ENCODE peak calls at places on chromosomes 4 and X, in ten cellular contexts. One of them, this sample, is unnamed.

GRCh38 chrX:39826813-39827543 is 270.8 kb downstream of the BCOR start:
- DNase-seq in HFF-Myc: no peak
- DNase-seq in IMR-90: no peak
- DNase-seq in activated CD8-positive, alpha-beta memory T cell treated with anti-CD3 and anti-CD28 coated beads, Interleukin-2, amount 50 U/mL, for 4 hours: no peak
- DNase-seq in T-helper 2 cell: no peak
- DNase-seq in Calu3: no peak
- DNase-seq in NCI-H1105: no peak
- DNase-seq in astrocyte: no peak
- DNase-seq in CD8-positive, alpha-beta memory T cell: no peak
- DNase-seq in activated T-cell treated with anti-CD3 and anti-CD28 coated beads for 24 hours: no peak
- DNase-seq in this sample: no peak

GRCh38 chr4:20044936-20045335 is 206.8 kb upstream of the SLIT2 start:
- DNase-seq in HFF-Myc: no peak
- DNase-seq in IMR-90: no peak
- DNase-seq in activated CD8-positive, alpha-beta memory T cell treated with anti-CD3 and anti-CD28 coated beads, Interleukin-2, amount 50 U/mL, for 4 hours: no peak
- DNase-seq in T-helper 2 cell: no peak
- DNase-seq in Calu3: no peak
- DNase-seq in NCI-H1105: no peak
- DNase-seq in astrocyte: no peak
- DNase-seq in CD8-positive, alpha-beta memory T cell: no peak
- DNase-seq in activated T-cell treated with anti-CD3 and anti-CD28 coated beads for 24 hours: no peak
- DNase-seq in this sample: no peak

GRCh38 chr4:38314663-38315062 is 349.3 kb upstream of the KLF3 start:
- DNase-seq in HFF-Myc: no peak
- DNase-seq in IMR-90: no peak
- DNase-seq in activated CD8-positive, alpha-beta memory T cell treated with anti-CD3 and anti-CD28 coated beads, Interleukin-2, amount 50 U/mL, for 4 hours: no peak
- DNase-seq in T-helper 2 cell: no peak
- DNase-seq in Calu3: peak
- DNase-seq in NCI-H1105: peak
- DNase-seq in astrocyte: no peak
- DNase-seq in CD8-positive, alpha-beta memory T cell: no peak
- DNase-seq in activated T-cell treated with anti-CD3 and anti-CD28 coated beads for 24 hours: no peak
- DNase-seq in this sample: no peak

GRCh38 chr4:105909699-105910340 is 14.5 kb downstream of the NPNT start:
- DNase-seq in HFF-Myc: no peak
- DNase-seq in IMR-90: peak
- DNase-seq in activated CD8-positive, alpha-beta memory T cell treated with anti-CD3 and anti-CD28 coated beads, Interleukin-2, amount 50 U/mL, for 4 hours: no peak
- DNase-seq in T-helper 2 cell: no peak
- DNase-seq in Calu3: peak
- DNase-seq in NCI-H1105: no peak
- DNase-seq in astrocyte: no peak
- DNase-seq in CD8-positive, alpha-beta memory T cell: no peak
- DNase-seq in activated T-cell treated with anti-CD3 and anti-CD28 coated beads for 24 hours: no peak
- DNase-seq in this sample: no peak

GRCh38 chrX:118345045-118345400 is 883 bp upstream of the WDR44 start:
- DNase-seq in HFF-Myc: no peak
- DNase-seq in IMR-90: no peak
- DNase-seq in activated CD8-positive, alpha-beta memory T cell treated with anti-CD3 and anti-CD28 coated beads, Interleukin-2, amount 50 U/mL, for 4 hours: no peak
- DNase-seq in T-helper 2 cell: no peak
- DNase-seq in Calu3: no peak
- DNase-seq in NCI-H1105: peak
- DNase-seq in astrocyte: no peak
- DNase-seq in CD8-positive, alpha-beta memory T cell: no peak
- DNase-seq in activated T-cell treated with anti-CD3 and anti-CD28 coated beads for 24 hours: no peak
- DNase-seq in this sample: no peak

GRCh38 chr4:8683462-8683861 is 90.9 kb downstream of the CPZ start:
- DNase-seq in HFF-Myc: no peak
- DNase-seq in IMR-90: no peak
- DNase-seq in activated CD8-positive, alpha-beta memory T cell treated with anti-CD3 and anti-CD28 coated beads, Interleukin-2, amount 50 U/mL, for 4 hours: no peak
- DNase-seq in T-helper 2 cell: no peak
- DNase-seq in Calu3: no peak
- DNase-seq in NCI-H1105: no peak
- DNase-seq in astrocyte: no peak
- DNase-seq in CD8-positive, alpha-beta memory T cell: no peak
- DNase-seq in activated T-cell treated with anti-CD3 and anti-CD28 coated beads for 24 hours: no peak
- DNase-seq in this sample: no peak

GRCh38 chr4:182425302-182425701 is 182.1 kb downstream of the TENM3 start:
- DNase-seq in HFF-Myc: no peak
- DNase-seq in IMR-90: no peak
- DNase-seq in activated CD8-positive, alpha-beta memory T cell treated with anti-CD3 and anti-CD28 coated beads, Interleukin-2, amount 50 U/mL, for 4 hours: no peak
- DNase-seq in T-helper 2 cell: no peak
- DNase-seq in Calu3: no peak
- DNase-seq in NCI-H1105: no peak
- DNase-seq in astrocyte: no peak
- DNase-seq in CD8-positive, alpha-beta memory T cell: no peak
- DNase-seq in activated T-cell treated with anti-CD3 and anti-CD28 coated beads for 24 hours: no peak
- DNase-seq in this sample: no peak

GRCh38 chr4:40199999-40200880 is 3.4 kb downstream of the RHOH start:
- DNase-seq in HFF-Myc: no peak
- DNase-seq in IMR-90: peak
- DNase-seq in activated CD8-positive, alpha-beta memory T cell treated with anti-CD3 and anti-CD28 coated beads, Interleukin-2, amount 50 U/mL, for 4 hours: peak
- DNase-seq in T-helper 2 cell: peak
- DNase-seq in Calu3: no peak
- DNase-seq in NCI-H1105: no peak
- DNase-seq in astrocyte: peak
- DNase-seq in CD8-positive, alpha-beta memory T cell: peak
- DNase-seq in activated T-cell treated with anti-CD3 and anti-CD28 coated beads for 24 hours: peak
- DNase-seq in this sample: peak

GRCh38 chr4:163568835-163569234 is 74.3 kb downstream of the TMA16 start:
- DNase-seq in HFF-Myc: no peak
- DNase-seq in IMR-90: no peak
- DNase-seq in activated CD8-positive, alpha-beta memory T cell treated with anti-CD3 and anti-CD28 coated beads, Interleukin-2, amount 50 U/mL, for 4 hours: no peak
- DNase-seq in T-helper 2 cell: no peak
- DNase-seq in Calu3: no peak
- DNase-seq in NCI-H1105: no peak
- DNase-seq in astrocyte: no peak
- DNase-seq in CD8-positive, alpha-beta memory T cell: no peak
- DNase-seq in activated T-cell treated with anti-CD3 and anti-CD28 coated beads for 24 hours: no peak
- DNase-seq in this sample: no peak

GRCh38 chrX:23668335-23668734 is 1.0 kb downstream of the PRDX4 start:
- DNase-seq in HFF-Myc: no peak
- DNase-seq in IMR-90: no peak
- DNase-seq in activated CD8-positive, alpha-beta memory T cell treated with anti-CD3 and anti-CD28 coated beads, Interleukin-2, amount 50 U/mL, for 4 hours: no peak
- DNase-seq in T-helper 2 cell: no peak
- DNase-seq in Calu3: no peak
- DNase-seq in NCI-H1105: no peak
- DNase-seq in astrocyte: no peak
- DNase-seq in CD8-positive, alpha-beta memory T cell: no peak
- DNase-seq in activated T-cell treated with anti-CD3 and anti-CD28 coated beads for 24 hours: no peak
- DNase-seq in this sample: peak

GRCh38 chr4:41611881-41612871 is 74.2 kb downstream of the LIMCH1 start:
- DNase-seq in HFF-Myc: no peak
- DNase-seq in IMR-90: peak
- DNase-seq in activated CD8-positive, alpha-beta memory T cell treated with anti-CD3 and anti-CD28 coated beads, Interleukin-2, amount 50 U/mL, for 4 hours: no peak
- DNase-seq in T-helper 2 cell: no peak
- DNase-seq in Calu3: peak
- DNase-seq in NCI-H1105: no peak
- DNase-seq in astrocyte: peak
- DNase-seq in CD8-positive, alpha-beta memory T cell: no peak
- DNase-seq in activated T-cell treated with anti-CD3 and anti-CD28 coated beads for 24 hours: no peak
- DNase-seq in this sample: peak

GRCh38 chr4:141246243-141246642 is 25.5 kb downstream of the ZNF330 start:
- DNase-seq in HFF-Myc: peak
- DNase-seq in IMR-90: peak
- DNase-seq in activated CD8-positive, alpha-beta memory T cell treated with anti-CD3 and anti-CD28 coated beads, Interleukin-2, amount 50 U/mL, for 4 hours: no peak
- DNase-seq in T-helper 2 cell: no peak
- DNase-seq in Calu3: no peak
- DNase-seq in NCI-H1105: no peak
- DNase-seq in astrocyte: peak
- DNase-seq in CD8-positive, alpha-beta memory T cell: no peak
- DNase-seq in activated T-cell treated with anti-CD3 and anti-CD28 coated beads for 24 hours: no peak
- DNase-seq in this sample: peak

GRCh38 chr4:7769936-7770674 is 169.6 kb downstream of the AFAP1 start:
- DNase-seq in HFF-Myc: no peak
- DNase-seq in IMR-90: peak
- DNase-seq in activated CD8-positive, alpha-beta memory T cell treated with anti-CD3 and anti-CD28 coated beads, Interleukin-2, amount 50 U/mL, for 4 hours: no peak
- DNase-seq in T-helper 2 cell: no peak
- DNase-seq in Calu3: peak
- DNase-seq in NCI-H1105: no peak
- DNase-seq in astrocyte: no peak
- DNase-seq in CD8-positive, alpha-beta memory T cell: no peak
- DNase-seq in activated T-cell treated with anti-CD3 and anti-CD28 coated beads for 24 hours: no peak
- DNase-seq in this sample: no peak

GRCh38 chr4:150114641-150115040 is 36.4 kb downstream of the DCLK2 start:
- DNase-seq in HFF-Myc: no peak
- DNase-seq in IMR-90: peak
- DNase-seq in activated CD8-positive, alpha-beta memory T cell treated with anti-CD3 and anti-CD28 coated beads, Interleukin-2, amount 50 U/mL, for 4 hours: no peak
- DNase-seq in T-helper 2 cell: no peak
- DNase-seq in Calu3: no peak
- DNase-seq in NCI-H1105: no peak
- DNase-seq in astrocyte: no peak
- DNase-seq in CD8-positive, alpha-beta memory T cell: no peak
- DNase-seq in activated T-cell treated with anti-CD3 and anti-CD28 coated beads for 24 hours: no peak
- DNase-seq in this sample: no peak

GRCh38 chr4:184617611-184618196 is 31.5 kb downstream of the CASP3 start:
- DNase-seq in HFF-Myc: no peak
- DNase-seq in IMR-90: no peak
- DNase-seq in activated CD8-positive, alpha-beta memory T cell treated with anti-CD3 and anti-CD28 coated beads, Interleukin-2, amount 50 U/mL, for 4 hours: no peak
- DNase-seq in T-helper 2 cell: no peak
- DNase-seq in Calu3: peak
- DNase-seq in NCI-H1105: no peak
- DNase-seq in astrocyte: no peak
- DNase-seq in CD8-positive, alpha-beta memory T cell: no peak
- DNase-seq in activated T-cell treated with anti-CD3 and anti-CD28 coated beads for 24 hours: no peak
- DNase-seq in this sample: no peak

This sample was measured in mesenchymal stem cell.